ENCODE peak calls at places on chromosomes 16 and 17, in seven cellular contexts. One of them, this sample, is unnamed. For H3K9me3 and H3K27me3, the result is how much of the 10 kb centered on the place peaks cover.

GRCh38 chr17:17648762-17649161 is 32.5 kb upstream of the RAI1 start:
- DNase-seq in fibroblast of lung: peak
- DNase-seq in mammary epithelial cell: no peak
- DNase-seq in PC-3: no peak
- DNase-seq in stomach: no peak
- DNase-seq in IMR-90: no peak
- DNase-seq in effector memory CD4-positive, alpha-beta T cell: no peak
- DNase-seq in this sample: peak

GRCh38 chr16:68468849-68469248 is 20.5 kb upstream of the SMPD3 start:
- DNase-seq in effector memory CD4-positive, alpha-beta T cell: no peak
- DNase-seq in mammary epithelial cell: no peak
- DNase-seq in PC-3: no peak
- DNase-seq in stomach: no peak
- DNase-seq in IMR-90: no peak
- DNase-seq in fibroblast of lung: no peak
- DNase-seq in this sample: no peak

GRCh38 chr17:65567566-65567965 is 6.1 kb upstream of the AXIN2 start:
- DNase-seq in stomach: no peak
- DNase-seq in effector memory CD4-positive, alpha-beta T cell: no peak
- DNase-seq in mammary epithelial cell: no peak
- DNase-seq in PC-3: no peak
- DNase-seq in IMR-90: no peak
- DNase-seq in fibroblast of lung: no peak
- DNase-seq in this sample: no peak

GRCh38 chr16:56950455-56950854 is 11.3 kb upstream of the CETP start:
- DNase-seq in IMR-90: no peak
- DNase-seq in PC-3: no peak
- DNase-seq in mammary epithelial cell: no peak
- DNase-seq in stomach: no peak
- DNase-seq in fibroblast of lung: no peak
- DNase-seq in effector memory CD4-positive, alpha-beta T cell: no peak
- DNase-seq in this sample: no peak

GRCh38 chr17:7479389-7480192 is at the start of gene ZBTB4:
- DNase-seq in IMR-90: peak
- DNase-seq in effector memory CD4-positive, alpha-beta T cell: peak
- DNase-seq in stomach: peak
- DNase-seq in PC-3: peak
- DNase-seq in mammary epithelial cell: no peak
- DNase-seq in fibroblast of lung: peak
- DNase-seq in this sample: peak

GRCh38 chr17:83144421-83145357 is 65.3 kb downstream of the METRNL start:
- DNase-seq in effector memory CD4-positive, alpha-beta T cell: no peak
- DNase-seq in stomach: no peak
- DNase-seq in PC-3: no peak
- DNase-seq in fibroblast of lung: peak
- DNase-seq in mammary epithelial cell: no peak
- DNase-seq in IMR-90: peak
- DNase-seq in this sample: peak

GRCh38 chr17:4450710-4451316 is 17.1 kb downstream of the SPNS3 start:
- DNase-seq in IMR-90: no peak
- DNase-seq in PC-3: no peak
- DNase-seq in effector memory CD4-positive, alpha-beta T cell: no peak
- DNase-seq in stomach: no peak
- DNase-seq in fibroblast of lung: no peak
- DNase-seq in mammary epithelial cell: no peak
- DNase-seq in this sample: no peak

GRCh38 chr17:59483860-59484259 is 81.5 kb upstream of the DHX40 start:
- DNase-seq in mammary epithelial cell: no peak
- DNase-seq in effector memory CD4-positive, alpha-beta T cell: no peak
- DNase-seq in stomach: no peak
- DNase-seq in IMR-90: no peak
- DNase-seq in PC-3: no peak
- DNase-seq in fibroblast of lung: no peak
- DNase-seq in this sample: no peak

GRCh38 chr17:19752216-19753048 is 4.3 kb upstream of the ALDH3A1 start:
- DNase-seq in fibroblast of lung: no peak
- DNase-seq in stomach: no peak
- DNase-seq in mammary epithelial cell: no peak
- DNase-seq in effector memory CD4-positive, alpha-beta T cell: no peak
- DNase-seq in IMR-90: no peak
- DNase-seq in PC-3: peak
- DNase-seq in this sample: no peak

GRCh38 chr16:53159781-53160436 is 105.1 kb downstream of the CHD9 start:
- DNase-seq in PC-3: peak
- DNase-seq in stomach: no peak
- DNase-seq in mammary epithelial cell: peak
- DNase-seq in fibroblast of lung: peak
- DNase-seq in effector memory CD4-positive, alpha-beta T cell: no peak
- DNase-seq in IMR-90: peak
- DNase-seq in this sample: no peak

GRCh38 chr16:27369806-27370205 is 32.2 kb upstream of the IL21R start:
- DNase-seq in IMR-90: peak
- DNase-seq in fibroblast of lung: peak
- DNase-seq in stomach: no peak
- DNase-seq in mammary epithelial cell: no peak
- DNase-seq in effector memory CD4-positive, alpha-beta T cell: no peak
- DNase-seq in PC-3: peak
- DNase-seq in this sample: no peak

GRCh38 chr17:70307430-70307829 is 138.1 kb downstream of the KCNJ2 start:
- DNase-seq in IMR-90: peak
- DNase-seq in mammary epithelial cell: no peak
- DNase-seq in fibroblast of lung: peak
- DNase-seq in PC-3: no peak
- DNase-seq in stomach: no peak
- DNase-seq in effector memory CD4-positive, alpha-beta T cell: no peak
- DNase-seq in this sample: no peak

GRCh38 chr16:73150790-73151189 is 102.9 kb upstream of the ZFHX3 start:
- DNase-seq in PC-3: no peak
- DNase-seq in mammary epithelial cell: no peak
- DNase-seq in effector memory CD4-positive, alpha-beta T cell: no peak
- DNase-seq in fibroblast of lung: no peak
- DNase-seq in IMR-90: no peak
- DNase-seq in stomach: no peak
- DNase-seq in this sample: no peak

GRCh38 chr17:18258356-18259038 is at the start of gene FLII:
- DNase-seq in IMR-90: peak
- DNase-seq in fibroblast of lung: peak
- DNase-seq in stomach: peak
- DNase-seq in effector memory CD4-positive, alpha-beta T cell: peak
- DNase-seq in PC-3: peak
- DNase-seq in mammary epithelial cell: peak
- DNase-seq in this sample: peak

GRCh38 chr16:85820604-85821372 is 21.3 kb downstream of the COX4I1 start:
- DNase-seq in fibroblast of lung: no peak
- DNase-seq in PC-3: peak
- DNase-seq in mammary epithelial cell: no peak
- DNase-seq in stomach: no peak
- DNase-seq in effector memory CD4-positive, alpha-beta T cell: no peak
- DNase-seq in IMR-90: no peak
- DNase-seq in this sample: no peak

GRCh38 chr17:42563543-42563942 is 1.6 kb downstream of the COASY start:
- DNase-seq in PC-3: peak
- DNase-seq in effector memory CD4-positive, alpha-beta T cell: no peak
- DNase-seq in mammary epithelial cell: peak
- DNase-seq in stomach: peak
- DNase-seq in fibroblast of lung: no peak
- DNase-seq in IMR-90: no peak
- DNase-seq in this sample: no peak

GRCh38 chr17:67063146-67063545 is 18.8 kb downstream of the CACNG1 start:
- DNase-seq in PC-3: no peak
- DNase-seq in stomach: no peak
- DNase-seq in fibroblast of lung: no peak
- DNase-seq in IMR-90: peak
- DNase-seq in mammary epithelial cell: no peak
- DNase-seq in effector memory CD4-positive, alpha-beta T cell: no peak
- DNase-seq in this sample: no peak

GRCh38 chr16:29820271-29820701 is at the start of gene MVP:
- DNase-seq in mammary epithelial cell: peak
- DNase-seq in stomach: peak
- DNase-seq in PC-3: peak
- DNase-seq in IMR-90: peak
- DNase-seq in effector memory CD4-positive, alpha-beta T cell: peak
- DNase-seq in fibroblast of lung: peak
- DNase-seq in this sample: peak

GRCh38 chr16:24758986-24759385 is 29.5 kb downstream of the TNRC6A start:
- DNase-seq in fibroblast of lung: no peak
- DNase-seq in IMR-90: no peak
- DNase-seq in stomach: no peak
- DNase-seq in mammary epithelial cell: no peak
- DNase-seq in effector memory CD4-positive, alpha-beta T cell: no peak
- DNase-seq in PC-3: no peak
- DNase-seq in this sample: no peak

GRCh38 chr17:38709864-38710602 is 5.0 kb downstream of the MLLT6 start:
- DNase-seq in stomach: no peak
- DNase-seq in mammary epithelial cell: no peak
- DNase-seq in effector memory CD4-positive, alpha-beta T cell: no peak
- DNase-seq in fibroblast of lung: no peak
- DNase-seq in PC-3: no peak
- DNase-seq in IMR-90: no peak
- DNase-seq in this sample: no peak

GRCh38 chr16:19119564-19119963 is 5.8 kb downstream of the ITPRIPL2 start:
- DNase-seq in PC-3: peak
- DNase-seq in fibroblast of lung: peak
- DNase-seq in stomach: no peak
- DNase-seq in IMR-90: peak
- DNase-seq in effector memory CD4-positive, alpha-beta T cell: no peak
- DNase-seq in mammary epithelial cell: peak
- DNase-seq in this sample: no peak
- H3K4me3 ChIP-seq in PC-3: peak
- H3K4me3 ChIP-seq in fibroblast of lung: peak
- H3K4me3 ChIP-seq in stomach: no peak
- H3K4me3 ChIP-seq in IMR-90: peak
- H3K4me3 ChIP-seq in effector memory CD4-positive, alpha-beta T cell: no peak
- H3K4me3 ChIP-seq in mammary epithelial cell: no peak
- H3K4me3 ChIP-seq in this sample: peak

GRCh38 chr16:35255816-35256215 is 1796.4 kb downstream of the TP53TG3F start:
- DNase-seq in PC-3: no peak
- DNase-seq in fibroblast of lung: no peak
- DNase-seq in mammary epithelial cell: no peak
- DNase-seq in stomach: no peak
- DNase-seq in effector memory CD4-positive, alpha-beta T cell: no peak
- DNase-seq in IMR-90: no peak
- DNase-seq in this sample: no peak
- H3K9me3 ChIP-seq in PC-3: under half
- H3K9me3 ChIP-seq in fibroblast of lung: under half
- H3K9me3 ChIP-seq in mammary epithelial cell: under half
- H3K9me3 ChIP-seq in stomach: under half
- H3K9me3 ChIP-seq in effector memory CD4-positive, alpha-beta T cell: under half
- H3K9me3 ChIP-seq in IMR-90: under half
- H3K9me3 ChIP-seq in this sample: under half

GRCh38 chr16:30853758-30854157 is 40.1 kb downstream of the BCL7C start:
- DNase-seq in stomach: no peak
- DNase-seq in PC-3: peak
- DNase-seq in fibroblast of lung: no peak
- DNase-seq in mammary epithelial cell: peak
- DNase-seq in effector memory CD4-positive, alpha-beta T cell: no peak
- DNase-seq in IMR-90: peak
- DNase-seq in this sample: no peak

GRCh38 chr16:30858829-30859423 is 35.0 kb downstream of the BCL7C start:
- DNase-seq in IMR-90: no peak
- DNase-seq in effector memory CD4-positive, alpha-beta T cell: no peak
- DNase-seq in PC-3: no peak
- DNase-seq in stomach: no peak
- DNase-seq in fibroblast of lung: no peak
- DNase-seq in mammary epithelial cell: no peak
- DNase-seq in this sample: no peak

GRCh38 chr16:30858111-30858495 is 35.8 kb downstream of the BCL7C start:
- DNase-seq in fibroblast of lung: no peak
- DNase-seq in mammary epithelial cell: no peak
- DNase-seq in stomach: no peak
- DNase-seq in IMR-90: no peak
- DNase-seq in PC-3: no peak
- DNase-seq in effector memory CD4-positive, alpha-beta T cell: no peak
- DNase-seq in this sample: no peak
- H3K27me3 ChIP-seq in fibroblast of lung: under half
- H3K27me3 ChIP-seq in mammary epithelial cell: under half
- H3K27me3 ChIP-seq in stomach: under half
- H3K27me3 ChIP-seq in IMR-90: under half
- H3K27me3 ChIP-seq in PC-3: under half
- H3K27me3 ChIP-seq in effector memory CD4-positive, alpha-beta T cell: under half
- H3K27me3 ChIP-seq in this sample: under half

GRCh38 chr16:88684569-88685155 is 1.6 kb downstream of the SNAI3 start:
- DNase-seq in fibroblast of lung: no peak
- DNase-seq in stomach: no peak
- DNase-seq in effector memory CD4-positive, alpha-beta T cell: no peak
- DNase-seq in PC-3: no peak
- DNase-seq in mammary epithelial cell: no peak
- DNase-seq in IMR-90: no peak
- DNase-seq in this sample: no peak

GRCh38 chr16:88687254-88687576 is 908 bp upstream of the SNAI3 start:
- DNase-seq in fibroblast of lung: no peak
- DNase-seq in stomach: no peak
- DNase-seq in IMR-90: no peak
- DNase-seq in mammary epithelial cell: no peak
- DNase-seq in PC-3: no peak
- DNase-seq in effector memory CD4-positive, alpha-beta T cell: no peak
- DNase-seq in this sample: no peak

GRCh38 chr16:88686062-88686438 is 257 bp downstream of the SNAI3 start:
- DNase-seq in fibroblast of lung: no peak
- DNase-seq in PC-3: peak
- DNase-seq in effector memory CD4-positive, alpha-beta T cell: peak
- DNase-seq in IMR-90: no peak
- DNase-seq in stomach: peak
- DNase-seq in mammary epithelial cell: no peak
- DNase-seq in this sample: no peak

GRCh38 chr16:88686439-88687253 is at the start of gene SNAI3:
- DNase-seq in effector memory CD4-positive, alpha-beta T cell: peak
- DNase-seq in fibroblast of lung: no peak
- DNase-seq in mammary epithelial cell: peak
- DNase-seq in stomach: peak
- DNase-seq in IMR-90: peak
- DNase-seq in PC-3: peak
- DNase-seq in this sample: peak

DNA sequence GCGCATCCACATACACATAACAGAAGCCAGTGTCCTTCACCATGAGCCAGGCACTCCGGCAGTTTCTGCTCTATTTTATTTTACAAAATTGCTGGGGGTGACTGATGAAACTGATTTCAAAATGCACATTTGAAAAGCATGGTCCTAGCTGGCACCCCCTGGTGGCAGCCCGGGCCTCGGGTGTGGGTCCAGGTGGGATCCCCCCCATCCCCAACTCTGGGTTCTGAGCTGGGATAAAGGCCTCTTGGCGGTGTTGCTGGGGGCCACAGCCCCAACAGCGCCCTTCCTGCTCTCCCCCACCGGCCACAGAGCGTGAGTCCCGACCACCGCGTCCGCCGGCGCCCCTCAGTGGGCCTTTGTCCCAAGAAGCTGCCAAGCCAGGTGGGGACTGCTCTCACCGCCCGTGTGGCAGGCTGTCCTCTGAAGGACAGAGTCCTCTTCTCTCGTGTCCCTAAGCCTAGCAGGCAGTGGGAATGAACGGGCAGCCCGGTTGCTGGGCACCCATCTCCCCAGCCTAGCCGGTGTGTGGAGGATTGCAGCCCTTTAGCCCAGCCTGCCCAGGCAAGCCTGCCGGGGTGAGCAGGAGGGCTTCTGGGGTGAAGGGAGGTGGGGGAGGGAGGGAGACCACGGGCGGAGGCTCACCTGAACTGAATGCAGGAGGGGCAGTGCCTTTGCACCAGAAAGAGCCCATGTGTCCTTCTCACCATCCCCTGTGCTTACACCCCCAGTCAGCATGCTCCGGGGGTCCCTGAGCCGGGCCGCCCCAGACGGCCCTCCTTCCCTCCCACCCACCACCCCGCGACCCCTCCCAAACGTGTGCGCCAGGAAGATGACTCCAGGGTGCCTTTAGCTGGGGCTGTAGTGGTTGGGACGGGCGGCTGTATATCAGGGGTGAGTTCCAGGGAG is 898 bp downstream of the SNAI3 start:
- DNase-seq in effector memory CD4-positive, alpha-beta T cell: no peak
- DNase-seq in stomach: no peak
- DNase-seq in IMR-90: peak
- DNase-seq in fibroblast of lung: peak
- DNase-seq in mammary epithelial cell: peak
- DNase-seq in PC-3: no peak
- DNase-seq in this sample: no peak
- H3K4me3 ChIP-seq in effector memory CD4-positive, alpha-beta T cell: peak
- H3K4me3 ChIP-seq in stomach: peak
- H3K4me3 ChIP-seq in IMR-90: no peak
- H3K4me3 ChIP-seq in fibroblast of lung: peak
- H3K4me3 ChIP-seq in mammary epithelial cell: peak
- H3K4me3 ChIP-seq in PC-3: peak
- H3K4me3 ChIP-seq in this sample: no peak

This sample was measured in MG63.